ENCODE peak calls at places on chromosomes 2 and 18, in nine cellular contexts. K is T-helper 2 cell, M is EL, O is GM13976, D is nephron progenitor cell, X is frontal cortex, C is endothelial cell, W is foreskin fibroblast, G is EH. Q is an unnamed sample.

GRCh38 chr2:31429759-31430438 is 15.4 kb upstream of the XDH start:
- DNase-seq in K (peak), M (no peak), O (no peak), D (no peak), X (no peak), C (no peak), W (peak), G (peak), Q (peak)

GRCh38 chr2:226782092-226782713 is 17.4 kb downstream of the IRS1 start:
- DNase-seq in K (no peak), M (peak), O (no peak), D (no peak), X (no peak), C (no peak), W (peak), G (peak), Q (no peak)

GRCh38 chr2:68885074-68885810 is 14.0 kb upstream of the BMP10 start:
- DNase-seq in K (no peak), M (no peak), O (no peak), D (no peak), X (no peak), C (no peak), W (no peak), G (no peak), Q (no peak)

GRCh38 chr2:16287831-16288230 is 347.5 kb downstream of the MYCN start:
- DNase-seq in K (no peak), M (no peak), O (no peak), D (no peak), X (no peak), C (no peak), W (no peak), G (no peak), Q (no peak)

GRCh38 chr2:134917958-134918517 is 584 bp upstream of the CCNT2 start:
- DNase-seq in K (no peak), M (no peak), O (no peak), D (no peak), X (no peak), C (peak), W (no peak), G (no peak), Q (no peak)

GRCh38 chr2:101958071-101958470 is 33.7 kb upstream of the IL1R2 start:
- DNase-seq in K (no peak), M (peak), O (no peak), D (no peak), X (no peak), C (no peak), W (peak), G (peak), Q (no peak)

GRCh38 chr18:27014841-27015240 is 149.3 kb upstream of the AQP4 start:
- DNase-seq in K (no peak), M (no peak), O (no peak), D (no peak), X (no peak), C (no peak), W (no peak), G (no peak), Q (no peak)

GRCh38 chr2:157777425-157777824 is 98.7 kb downstream of the ACVR1 start:
- DNase-seq in K (no peak), M (peak), O (peak), D (peak), X (no peak), C (peak), W (peak), G (peak), Q (peak)

GRCh38 chr2:75570948-75571729 is 10.4 kb upstream of the EVA1A start:
- DNase-seq in K (no peak), M (no peak), O (no peak), D (no peak), X (no peak), C (no peak), W (peak), G (peak), Q (no peak)

GRCh38 chr2:238467062-238467461 is 40.3 kb downstream of the ASB1 start:
- DNase-seq in K (no peak), M (no peak), O (no peak), D (no peak), X (no peak), C (no peak), W (no peak), G (no peak), Q (no peak)

GRCh38 chr18:62981566-62981965 is 266.2 kb downstream of the PHLPP1 start:
- DNase-seq in K (no peak), M (no peak), O (no peak), D (no peak), X (no peak), C (no peak), W (no peak), G (no peak), Q (no peak)

GRCh38 chr2:102027036-102027702 is 35.4 kb downstream of the IL1R2 start:
- DNase-seq in K (no peak), M (peak), O (no peak), D (no peak), X (no peak), C (no peak), W (peak), G (peak), Q (peak)

GRCh38 chr2:240948086-240948485 is 42.0 kb downstream of the CROCC2 start:
- DNase-seq in K (no peak), M (no peak), O (no peak), D (no peak), X (no peak), C (no peak), W (no peak), G (no peak), Q (no peak)

GRCh38 chr18:2905802-2906521 is 59.2 kb downstream of the EMILIN2 start:
- DNase-seq in K (peak), M (peak), O (peak), D (peak), X (peak), C (peak), W (peak), G (peak), Q (no peak)

GRCh38 chr2:207473866-207474251 is 55.9 kb upstream of the CREB1 start:
- DNase-seq in K (no peak), M (no peak), O (no peak), D (no peak), X (no peak), C (no peak), W (no peak), G (no peak), Q (no peak)

GRCh38 chr2:213640742-213641425 is 356.6 kb downstream of the SPAG16 start:
- DNase-seq in K (no peak), M (no peak), O (no peak), D (no peak), X (no peak), C (no peak), W (no peak), G (no peak), Q (peak)

GRCh38 chr18:63238711-63239110 is 80.9 kb downstream of the BCL2 start:
- DNase-seq in K (no peak), M (no peak), O (no peak), D (no peak), X (no peak), C (no peak), W (no peak), G (no peak), Q (no peak)

GRCh38 chr2:120887844-120888243 is 152.2 kb downstream of the GLI2 start:
- DNase-seq in K (no peak), M (no peak), O (no peak), D (peak), X (no peak), C (no peak), W (no peak), G (no peak), Q (no peak)